ENCODE peak calls at places on chromosome 10, in four cellular contexts. V, F, U and Q are unnamed samples.

GRCh38 chr10:119478111-119479047 is 64.1 kb downstream of the RGS10 start:
- DNase-seq in V (peak; percentile 63), F (peak; percentile 22), U (no peak), Q (no peak)

GRCh38 chr10:122373713-122374112 is 795 bp upstream of the PLEKHA1 start:
- DNase-seq in V (no peak), F (no peak), U (no peak), Q (no peak)

GRCh38 chr10:24851595-24851994 is 100.8 kb downstream of the PRTFDC1 start:
- DNase-seq in V (no peak), F (no peak), U (peak; percentile 56), Q (no peak)

GRCh38 chr10:21516270-21517131 is 9.0 kb downstream of the SKIDA1 start:
- DNase-seq in V (peak; percentile 70), F (peak; percentile 73), U (peak; percentile 68), Q (peak; percentile 75)

GRCh38 chr10:123287594-123288247 is 133.5 kb downstream of the BUB3 start:
- DNase-seq in V (no peak), F (no peak), U (no peak), Q (no peak)

GRCh38 chr10:124527996-124528395 is 66.4 kb downstream of the LHPP start:
- DNase-seq in V (no peak), F (no peak), U (no peak), Q (no peak)

GRCh38 chr10:102814873-102815661 is 22.1 kb downstream of the CYP17A1 start:
- DNase-seq in V (no peak), F (no peak), U (peak; percentile 73), Q (no peak)

GRCh38 chr10:22539579-22540160 is 174.7 kb downstream of the PIP4K2A start:
- DNase-seq in V (no peak), F (no peak), U (no peak), Q (no peak)

GRCh38 chr10:128305601-128306345 is 179.6 kb upstream of the MKI67 start:
- DNase-seq in V (no peak), F (no peak), U (no peak), Q (no peak)

GRCh38 chr10:17006631-17007161 is 122.9 kb downstream of the CUBN start:
- DNase-seq in V (no peak), F (no peak), U (no peak), Q (no peak)

GRCh38 chr10:49783645-49784044 is 21.5 kb upstream of the OGDHL start:
- DNase-seq in V (no peak), F (no peak), U (no peak), Q (peak; percentile 47)

GRCh38 chr10:120511165-120511564 is 54.1 kb downstream of the PLPP4 start:
- DNase-seq in V (no peak), F (no peak), U (no peak), Q (no peak)

GRCh38 chr10:4691776-4692175 is 134.2 kb upstream of the AKR1E2 start:
- DNase-seq in V (no peak), F (no peak), U (no peak), Q (no peak)

GRCh38 chr10:60818134-60818770 is 40.0 kb downstream of the CDK1 start:
- DNase-seq in V (no peak), F (no peak), U (no peak), Q (no peak)

GRCh38 chr10:30391266-30391665 is 42.2 kb upstream of the MTPAP start:
- DNase-seq in V (no peak), F (no peak), U (no peak), Q (no peak)

GRCh38 chr10:106224676-106225075 is 939.8 kb downstream of the SORCS1 start:
- DNase-seq in V (no peak), F (no peak), U (no peak), Q (no peak)

GRCh38 chr10:62803993-62804383 is 532 bp upstream of the ADO start:
- DNase-seq in V (no peak), F (no peak), U (no peak), Q (no peak)

GRCh38 chr10:25815999-25816768 is 117.8 kb upstream of the MYO3A start:
- DNase-seq in V (no peak), F (peak; percentile 80), U (no peak), Q (no peak)

GRCh38 chr10:27611209-27611608 is 107.1 kb downstream of the RAB18 start:
- DNase-seq in V (no peak), F (no peak), U (no peak), Q (no peak)

GRCh38 chr10:48309711-48310226 is 3.3 kb downstream of the MAPK8 start:
- DNase-seq in V (no peak), F (peak; percentile 51), U (no peak), Q (peak; percentile 11)

GRCh38 chr10:65325913-65326312 is 1599.9 kb upstream of the LRRTM3 start:
- DNase-seq in V (no peak), F (no peak), U (no peak), Q (peak; percentile 62)

GRCh38 chr10:128087884-128088695 is 38.1 kb downstream of the MKI67 start:
- DNase-seq in V (no peak), F (peak; percentile 34), U (no peak), Q (no peak)

GRCh38 chr10:48535416-48536225 is 69.3 kb downstream of the ARHGAP22 start:
- DNase-seq in V (peak; percentile 17), F (peak; percentile 66), U (no peak), Q (no peak)

GRCh38 chr10:58674260-58674659 is 161.6 kb downstream of the BICC1 start:
- DNase-seq in V (no peak), F (no peak), U (no peak), Q (no peak)

GRCh38 chr10:34581871-34582532 is 233.1 kb downstream of the PARD3 start:
- DNase-seq in V (no peak), F (no peak), U (no peak), Q (no peak)

GRCh38 chr10:5147981-5148677 is 36.8 kb downstream of the AKR1C8 start:
- DNase-seq in V (no peak), F (no peak), U (no peak), Q (no peak)

GRCh38 chr10:113705344-113705878 is 25.7 kb downstream of the CASP7 start:
- DNase-seq in V (no peak), F (no peak), U (no peak), Q (no peak)
- TF ChIP-seq CTCF in V (no peak), F (no peak), U (no peak), Q (no peak)

GRCh38 chr10:112963835-112964234 is 13.8 kb downstream of the TCF7L2 start:
- DNase-seq in V (no peak), F (no peak), U (no peak), Q (no peak)
- H3K4me1 ChIP-seq in V (no peaks in the 10 kb centered on the region), F (no peaks in the 10 kb centered on the region), U (peaks cover 21% of the 10 kb centered on the region), Q (peaks cover 52% of the 10 kb centered on the region)

GRCh38 chr10:73771722-73772279 is 10.0 kb upstream of the CHCHD1 start:
- DNase-seq in V (no peak), F (peak; percentile 76), U (no peak), Q (peak; percentile 92)

GRCh38 chr10:73774637-73775036 is 7.2 kb upstream of the CHCHD1 start:
- DNase-seq in V (no peak), F (peak; percentile 31), U (no peak), Q (no peak)

GRCh38 chr10:73769396-73769795 is 12.5 kb upstream of the CHCHD1 start:
- DNase-seq in V (no peak), F (no peak), U (no peak), Q (no peak)

GRCh38 chr10:73773152-73773879 is 8.5 kb upstream of the CHCHD1 start:
- DNase-seq in V (peak; percentile 57), F (no peak), U (no peak), Q (no peak)

GRCh38 chr10:73772280-73773151 is 9.3 kb upstream of the CHCHD1 start:
- DNase-seq in V (peak; percentile 91), F (peak; percentile 75), U (peak; percentile 92), Q (peak; percentile 86)
- TF ChIP-seq CTCF in V (no peak), F (no peak), U (peak; percentile 21), Q (peak; percentile 23)

GRCh38 chr10:69958232-69958902 is 94.3 kb upstream of the MACROH2A2 start:
- DNase-seq in V (no peak), F (peak; percentile 59), U (no peak), Q (peak; percentile 66)
- H3K4me1 ChIP-seq in V (no peaks in the 10 kb centered on the region), F (no peaks in the 10 kb centered on the region), U (peaks cover 7% of the 10 kb centered on the region), Q (peaks cover 10% of the 10 kb centered on the region)

GRCh38 chr10:14602807-14603538 is 171.7 kb downstream of the FAM107B start:
- DNase-seq in V (no peak), F (no peak), U (no peak), Q (no peak)

GRCh38 chr10:14603539-14604102 is 171.1 kb downstream of the FAM107B start:
- DNase-seq in V (no peak), F (peak; percentile 35), U (no peak), Q (peak; percentile 67)

GRCh38 chr10:14601872-14602725 is 172.6 kb downstream of the FAM107B start:
- DNase-seq in V (peak; percentile 73), F (peak; percentile 76), U (no peak), Q (no peak)

GRCh38 chr10:14598809-14599764 is 175.6 kb downstream of the FAM107B start:
- DNase-seq in V (no peak), F (no peak), U (no peak), Q (no peak)

GRCh38 chr10:14600065-14600464 is 174.6 kb downstream of the FAM107B start:
- DNase-seq in V (no peak), F (no peak), U (no peak), Q (no peak)
- TF ChIP-seq CTCF in V (no peak), F (no peak), U (no peak), Q (no peak)